ENCODE peak calls at places on chromosomes 7 and 10, in nine cellular contexts. One of them, this sample, is unnamed.

GRCh38 chr10:97016728-97017473 is 168.9 kb downstream of the SLIT1 start:
- DNase-seq in NAMALWA: peak; percentile 30
- DNase-seq in NCI-H1105: no peak
- DNase-seq in GM20000: peak; percentile 74
- DNase-seq in activated T-cell treated with anti-CD3 and anti-CD28 coated beads for 1 hour: no peak
- DNase-seq in NCI-H1092: no peak
- DNase-seq in EL: no peak
- DNase-seq in stimulated activated CD4-positive, alpha-beta T cell treated with anti-CD3 and anti-CD28 coated beads, Interleukin-15, amount 100 ng/mL, for 24 hours: peak; percentile 34
- DNase-seq in activated naive CD4-positive, alpha-beta T cell: no peak
- DNase-seq in this sample: no peak

GRCh38 chr7:27235387-27236052 is 7.1 kb upstream of the EVX1 start:
- DNase-seq in EL: peak; percentile 61
- DNase-seq in activated naive CD4-positive, alpha-beta T cell: no peak
- DNase-seq in NAMALWA: no peak
- DNase-seq in activated T-cell treated with anti-CD3 and anti-CD28 coated beads for 1 hour: no peak
- DNase-seq in stimulated activated CD4-positive, alpha-beta T cell treated with anti-CD3 and anti-CD28 coated beads, Interleukin-15, amount 100 ng/mL, for 24 hours: peak; percentile 44
- DNase-seq in NCI-H1092: peak; percentile 52
- DNase-seq in GM20000: no peak
- DNase-seq in NCI-H1105: peak; percentile 22
- DNase-seq in this sample: no peak

GRCh38 chr7:142855401-142855743 is 496 bp downstream of the EPHB6 start:
- DNase-seq in stimulated activated CD4-positive, alpha-beta T cell treated with anti-CD3 and anti-CD28 coated beads, Interleukin-15, amount 100 ng/mL, for 24 hours: no peak
- DNase-seq in NCI-H1105: peak; percentile 11
- DNase-seq in GM20000: no peak
- DNase-seq in EL: no peak
- DNase-seq in activated T-cell treated with anti-CD3 and anti-CD28 coated beads for 1 hour: no peak
- DNase-seq in NAMALWA: peak; percentile 54
- DNase-seq in activated naive CD4-positive, alpha-beta T cell: no peak
- DNase-seq in NCI-H1092: no peak
- DNase-seq in this sample: no peak

GRCh38 chr7:105439174-105439893 is 50.6 kb upstream of the SRPK2 start:
- DNase-seq in GM20000: no peak
- DNase-seq in NAMALWA: no peak
- DNase-seq in NCI-H1092: peak; percentile 73
- DNase-seq in stimulated activated CD4-positive, alpha-beta T cell treated with anti-CD3 and anti-CD28 coated beads, Interleukin-15, amount 100 ng/mL, for 24 hours: peak; percentile 21
- DNase-seq in NCI-H1105: peak; percentile 8
- DNase-seq in activated T-cell treated with anti-CD3 and anti-CD28 coated beads for 1 hour: no peak
- DNase-seq in EL: peak; percentile 95
- DNase-seq in activated naive CD4-positive, alpha-beta T cell: no peak
- DNase-seq in this sample: no peak

GRCh38 chr7:44534501-44534900 is 6.6 kb downstream of the NPC1L1 start:
- DNase-seq in activated T-cell treated with anti-CD3 and anti-CD28 coated beads for 1 hour: no peak
- DNase-seq in NCI-H1092: peak; percentile 8
- DNase-seq in EL: peak; percentile 51
- DNase-seq in stimulated activated CD4-positive, alpha-beta T cell treated with anti-CD3 and anti-CD28 coated beads, Interleukin-15, amount 100 ng/mL, for 24 hours: peak; percentile 70
- DNase-seq in NCI-H1105: peak; percentile 6
- DNase-seq in GM20000: peak; percentile 82
- DNase-seq in NAMALWA: peak; percentile 88
- DNase-seq in activated naive CD4-positive, alpha-beta T cell: no peak
- DNase-seq in this sample: no peak

GRCh38 chr7:120550494-120551048 is 277.6 kb downstream of the KCND2 start:
- DNase-seq in activated naive CD4-positive, alpha-beta T cell: no peak
- DNase-seq in NCI-H1105: no peak
- DNase-seq in activated T-cell treated with anti-CD3 and anti-CD28 coated beads for 1 hour: no peak
- DNase-seq in stimulated activated CD4-positive, alpha-beta T cell treated with anti-CD3 and anti-CD28 coated beads, Interleukin-15, amount 100 ng/mL, for 24 hours: no peak
- DNase-seq in GM20000: no peak
- DNase-seq in EL: no peak
- DNase-seq in NAMALWA: no peak
- DNase-seq in NCI-H1092: no peak
- DNase-seq in this sample: no peak

GRCh38 chr10:128069351-128070051 is 56.7 kb downstream of the MKI67 start:
- DNase-seq in GM20000: peak; percentile 80
- DNase-seq in NAMALWA: peak; percentile 85
- DNase-seq in EL: peak; percentile 71
- DNase-seq in activated naive CD4-positive, alpha-beta T cell: peak; percentile 68
- DNase-seq in stimulated activated CD4-positive, alpha-beta T cell treated with anti-CD3 and anti-CD28 coated beads, Interleukin-15, amount 100 ng/mL, for 24 hours: peak; percentile 87
- DNase-seq in NCI-H1092: peak; percentile 43
- DNase-seq in NCI-H1105: peak; percentile 45
- DNase-seq in activated T-cell treated with anti-CD3 and anti-CD28 coated beads for 1 hour: peak; percentile 75
- DNase-seq in this sample: peak; percentile 90

GRCh38 chr10:2296179-2296578 is 558.9 kb upstream of the ADARB2 start:
- DNase-seq in EL: no peak
- DNase-seq in stimulated activated CD4-positive, alpha-beta T cell treated with anti-CD3 and anti-CD28 coated beads, Interleukin-15, amount 100 ng/mL, for 24 hours: no peak
- DNase-seq in activated naive CD4-positive, alpha-beta T cell: no peak
- DNase-seq in NCI-H1105: no peak
- DNase-seq in NCI-H1092: no peak
- DNase-seq in NAMALWA: no peak
- DNase-seq in activated T-cell treated with anti-CD3 and anti-CD28 coated beads for 1 hour: no peak
- DNase-seq in GM20000: no peak
- DNase-seq in this sample: no peak

GRCh38 chr7:117169907-117170306 is 153.0 kb downstream of the WNT2 start:
- DNase-seq in GM20000: no peak
- DNase-seq in activated naive CD4-positive, alpha-beta T cell: no peak
- DNase-seq in NCI-H1092: peak; percentile 50
- DNase-seq in EL: no peak
- DNase-seq in NAMALWA: no peak
- DNase-seq in activated T-cell treated with anti-CD3 and anti-CD28 coated beads for 1 hour: no peak
- DNase-seq in stimulated activated CD4-positive, alpha-beta T cell treated with anti-CD3 and anti-CD28 coated beads, Interleukin-15, amount 100 ng/mL, for 24 hours: no peak
- DNase-seq in NCI-H1105: peak; percentile 65
- DNase-seq in this sample: no peak

GRCh38 chr10:31157125-31157983 is 125.7 kb upstream of the ZNF438 start:
- DNase-seq in activated naive CD4-positive, alpha-beta T cell: no peak
- DNase-seq in EL: peak; percentile 53
- DNase-seq in activated T-cell treated with anti-CD3 and anti-CD28 coated beads for 1 hour: no peak
- DNase-seq in NCI-H1092: peak; percentile 86
- DNase-seq in NAMALWA: no peak
- DNase-seq in NCI-H1105: peak; percentile 44
- DNase-seq in GM20000: no peak
- DNase-seq in stimulated activated CD4-positive, alpha-beta T cell treated with anti-CD3 and anti-CD28 coated beads, Interleukin-15, amount 100 ng/mL, for 24 hours: no peak
- DNase-seq in this sample: no peak

GRCh38 chr7:114508096-114508495 is 93.5 kb downstream of the FOXP2 start:
- DNase-seq in activated naive CD4-positive, alpha-beta T cell: no peak
- DNase-seq in NCI-H1092: no peak
- DNase-seq in EL: no peak
- DNase-seq in stimulated activated CD4-positive, alpha-beta T cell treated with anti-CD3 and anti-CD28 coated beads, Interleukin-15, amount 100 ng/mL, for 24 hours: no peak
- DNase-seq in NAMALWA: no peak
- DNase-seq in NCI-H1105: no peak
- DNase-seq in GM20000: no peak
- DNase-seq in activated T-cell treated with anti-CD3 and anti-CD28 coated beads for 1 hour: no peak
- DNase-seq in this sample: no peak

GRCh38 chr7:153390955-153391354 is 631.4 kb downstream of the ACTR3B start:
- DNase-seq in GM20000: no peak
- DNase-seq in activated T-cell treated with anti-CD3 and anti-CD28 coated beads for 1 hour: no peak
- DNase-seq in NCI-H1092: no peak
- DNase-seq in NCI-H1105: no peak
- DNase-seq in EL: no peak
- DNase-seq in NAMALWA: no peak
- DNase-seq in activated naive CD4-positive, alpha-beta T cell: no peak
- DNase-seq in stimulated activated CD4-positive, alpha-beta T cell treated with anti-CD3 and anti-CD28 coated beads, Interleukin-15, amount 100 ng/mL, for 24 hours: no peak
- DNase-seq in this sample: peak; percentile 38

GRCh38 chr7:147525295-147525694 is 1065.3 kb upstream of the C7orf33 start:
- DNase-seq in GM20000: no peak
- DNase-seq in activated T-cell treated with anti-CD3 and anti-CD28 coated beads for 1 hour: no peak
- DNase-seq in EL: no peak
- DNase-seq in NAMALWA: no peak
- DNase-seq in NCI-H1092: no peak
- DNase-seq in activated naive CD4-positive, alpha-beta T cell: no peak
- DNase-seq in NCI-H1105: no peak
- DNase-seq in stimulated activated CD4-positive, alpha-beta T cell treated with anti-CD3 and anti-CD28 coated beads, Interleukin-15, amount 100 ng/mL, for 24 hours: no peak
- DNase-seq in this sample: no peak

GRCh38 chr10:132833421-132834111 is 47.6 kb upstream of the NKX6-2 start:
- DNase-seq in activated naive CD4-positive, alpha-beta T cell: no peak
- DNase-seq in EL: no peak
- DNase-seq in NCI-H1105: no peak
- DNase-seq in activated T-cell treated with anti-CD3 and anti-CD28 coated beads for 1 hour: no peak
- DNase-seq in stimulated activated CD4-positive, alpha-beta T cell treated with anti-CD3 and anti-CD28 coated beads, Interleukin-15, amount 100 ng/mL, for 24 hours: no peak
- DNase-seq in NCI-H1092: no peak
- DNase-seq in GM20000: no peak
- DNase-seq in NAMALWA: no peak
- DNase-seq in this sample: peak; percentile 80

GRCh38 chr7:43071604-43072003 is 40.8 kb upstream of the HECW1 start:
- DNase-seq in NCI-H1092: no peak
- DNase-seq in activated naive CD4-positive, alpha-beta T cell: no peak
- DNase-seq in NAMALWA: peak; percentile 57
- DNase-seq in GM20000: no peak
- DNase-seq in NCI-H1105: no peak
- DNase-seq in EL: peak; percentile 26
- DNase-seq in stimulated activated CD4-positive, alpha-beta T cell treated with anti-CD3 and anti-CD28 coated beads, Interleukin-15, amount 100 ng/mL, for 24 hours: peak; percentile 41
- DNase-seq in activated T-cell treated with anti-CD3 and anti-CD28 coated beads for 1 hour: no peak
- DNase-seq in this sample: no peak

GRCh38 chr7:68217426-68217825 is 1220.8 kb downstream of the TYW1 start:
- DNase-seq in NCI-H1092: no peak
- DNase-seq in GM20000: no peak
- DNase-seq in NCI-H1105: no peak
- DNase-seq in EL: no peak
- DNase-seq in stimulated activated CD4-positive, alpha-beta T cell treated with anti-CD3 and anti-CD28 coated beads, Interleukin-15, amount 100 ng/mL, for 24 hours: no peak
- DNase-seq in activated naive CD4-positive, alpha-beta T cell: no peak
- DNase-seq in NAMALWA: no peak
- DNase-seq in activated T-cell treated with anti-CD3 and anti-CD28 coated beads for 1 hour: no peak
- DNase-seq in this sample: no peak

GRCh38 chr10:7301039-7301768 is 109.6 kb downstream of the SFMBT2 start:
- DNase-seq in NCI-H1092: no peak
- DNase-seq in NAMALWA: no peak
- DNase-seq in NCI-H1105: no peak
- DNase-seq in GM20000: no peak
- DNase-seq in EL: no peak
- DNase-seq in activated naive CD4-positive, alpha-beta T cell: no peak
- DNase-seq in stimulated activated CD4-positive, alpha-beta T cell treated with anti-CD3 and anti-CD28 coated beads, Interleukin-15, amount 100 ng/mL, for 24 hours: no peak
- DNase-seq in activated T-cell treated with anti-CD3 and anti-CD28 coated beads for 1 hour: no peak
- DNase-seq in this sample: no peak